ENCODE peak calls at places on chromosomes 12 and 14, in four cellular contexts. Y, Z, W and O are unnamed samples. For H3K36me3, the result is how much of the 10 kb centered on the place peaks cover.

GRCh38 chr12:5689773-5690172 is 255.3 kb downstream of the ANO2 start:
- DNase-seq in Z (no peak), Y (no peak), W (no peak), O (no peak)

GRCh38 chr12:68976304-68976915 is 43.4 kb upstream of the CPM start:
- DNase-seq in Y (no peak), W (peak), Z (no peak), O (no peak)

GRCh38 chr14:56808314-56809201 is 1.7 kb downstream of the OTX2 start:
- DNase-seq in Y (peak), W (no peak), Z (no peak), O (no peak)

GRCh38 chr14:85131523-85131922 is 398.4 kb upstream of the FLRT2 start:
- DNase-seq in Y (no peak), W (peak), Z (no peak), O (no peak)

GRCh38 chr12:127396720-127397119 is 870.2 kb upstream of the TMEM132C start:
- DNase-seq in Y (no peak), Z (no peak), W (no peak), O (no peak)

GRCh38 chr14:22002860-22003284 is 329.3 kb upstream of the OR4E1 start:
- DNase-seq in Z (no peak), Y (peak), W (no peak), O (no peak)

GRCh38 chr14:25056688-25057078 is 6.7 kb upstream of the STXBP6 start:
- DNase-seq in Z (no peak), Y (no peak), W (no peak), O (no peak)

GRCh38 chr14:90111895-90112534 is 50.2 kb downstream of the KCNK13 start:
- DNase-seq in Y (no peak), W (no peak), Z (no peak), O (no peak)

DNA sequence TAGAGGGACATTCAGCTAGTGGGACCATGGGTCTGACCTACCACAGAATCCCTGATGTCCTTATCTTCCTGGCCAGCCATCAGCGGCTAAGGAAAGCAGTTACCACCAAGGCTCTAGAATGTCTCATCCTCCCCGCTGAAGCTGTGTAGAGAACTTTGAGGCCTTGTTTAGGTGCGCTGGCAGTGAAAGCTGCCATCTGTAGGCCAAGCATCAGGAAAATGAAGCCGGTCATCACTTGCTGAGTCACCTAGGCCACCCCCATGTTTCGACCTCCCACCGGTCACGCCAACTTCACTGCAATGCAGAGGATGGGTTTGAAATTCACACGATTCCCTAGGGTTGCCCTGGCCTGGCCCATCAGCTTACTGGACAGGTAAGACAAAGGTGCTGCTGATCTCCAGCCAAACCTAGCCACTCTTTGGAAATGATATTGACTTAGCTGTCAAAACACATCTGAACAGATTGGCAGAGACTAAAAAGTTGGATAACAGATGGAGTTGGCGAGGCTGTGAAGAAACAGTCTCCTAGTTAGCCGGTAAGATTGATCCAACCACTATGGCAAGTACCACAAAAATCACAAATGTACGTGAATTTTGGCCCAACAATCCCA is 52.0 kb downstream of the NOS1 start:
- DNase-seq in Z (no peak), W (no peak), Y (no peak), O (no peak)
- H3K36me3 ChIP-seq in Z (under half), W (under half), Y (under half), O (under half)

GRCh38 chr14:51319181-51319597 is 79.1 kb downstream of the TMX1 start:
- DNase-seq in Z (no peak), W (no peak), Y (peak), O (no peak)
- H3K27ac ChIP-seq in Z (peak), W (no peak), Y (peak), O (peak)

DNA sequence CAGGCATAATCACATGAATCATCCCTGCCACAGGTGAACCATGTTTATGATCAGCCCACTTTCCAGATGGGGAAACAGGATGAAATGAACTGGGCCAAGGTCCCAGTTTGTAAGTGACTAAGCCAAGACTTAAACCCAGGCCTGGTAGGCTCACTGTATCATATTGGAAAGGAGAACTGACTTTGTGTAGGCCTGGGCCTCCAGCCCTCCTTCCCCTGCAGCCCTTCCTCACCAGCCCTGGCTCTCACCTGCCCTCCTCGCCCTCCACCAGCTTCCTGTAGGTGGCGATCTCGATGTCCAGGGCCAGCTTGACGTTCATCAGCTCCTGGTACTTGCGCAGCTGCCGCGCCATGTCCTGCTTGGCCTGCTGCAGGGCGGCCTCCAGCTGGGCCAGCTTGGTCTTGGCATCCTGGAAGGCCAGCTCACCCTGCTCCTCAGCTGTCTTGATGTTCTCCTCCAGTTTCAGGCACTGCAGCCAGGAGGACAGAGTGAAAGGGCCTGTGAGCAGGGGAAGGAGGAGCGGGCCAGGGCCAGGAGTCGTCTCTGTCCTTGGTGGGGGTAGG is 19.8 kb downstream of the KRT80 start:
- DNase-seq in W (no peak), Z (no peak), Y (no peak), O (no peak)
- TF ChIP-seq CTCF in W (peak), Z (peak), Y (peak), O (no peak)

GRCh38 chr14:52011557-52011956 is 22.2 kb downstream of the RTRAF start:
- DNase-seq in Z (no peak), W (no peak), Y (no peak), O (no peak)
- H3K36me3 ChIP-seq in Z (half or more), W (under half), Y (half or more), O (under half)

DNA sequence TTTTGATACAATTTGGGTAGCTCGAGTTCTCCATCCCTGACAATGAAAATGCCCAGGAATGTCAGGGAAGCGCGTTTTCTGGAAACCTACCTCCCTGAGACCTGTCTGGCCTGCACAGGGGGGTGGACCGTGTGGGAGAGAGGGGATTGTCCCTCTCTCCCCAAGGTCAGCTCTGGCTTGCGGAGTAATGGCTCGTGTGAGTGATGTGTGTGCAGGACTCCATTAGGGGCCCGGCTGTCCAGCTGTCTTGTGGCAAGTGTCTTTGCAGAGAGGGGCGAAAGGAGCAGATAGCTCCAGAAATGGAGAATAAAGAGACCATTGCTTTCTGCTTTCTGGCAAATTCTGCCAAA is 215.3 kb downstream of the CHST11 start:
- DNase-seq in Z (no peak), Y (no peak), W (no peak), O (no peak)
- H3K27ac ChIP-seq in Z (peak), Y (peak), W (peak), O (peak)

DNA sequence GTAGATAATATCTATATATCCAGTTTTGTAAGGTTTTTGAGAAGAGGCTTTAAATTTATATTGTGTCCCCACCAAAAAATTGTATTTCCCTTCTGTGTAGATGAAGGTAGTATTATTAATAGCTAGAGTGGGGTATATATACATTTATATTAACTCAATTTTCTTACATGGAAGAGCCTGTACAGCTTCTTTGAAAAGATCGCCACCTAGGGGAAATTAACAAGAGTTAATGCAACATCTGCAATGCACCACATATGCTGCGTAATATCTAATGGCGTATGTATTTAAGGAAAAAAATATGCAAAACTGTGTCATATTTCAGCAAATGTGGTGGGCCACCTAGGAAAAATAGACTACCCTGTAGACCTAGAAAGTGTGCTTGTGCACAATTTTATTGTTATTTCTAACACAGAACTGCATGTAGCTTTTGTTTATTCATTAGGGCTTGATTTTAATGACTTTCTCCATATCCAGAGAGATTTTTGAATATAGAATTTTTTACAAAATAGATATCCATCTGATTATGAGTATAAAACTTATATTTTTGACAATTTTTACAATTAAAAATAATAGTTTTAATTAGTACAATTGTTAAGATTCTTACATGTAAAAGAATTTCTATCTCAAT is 14.0 kb downstream of the CCER1 start:
- DNase-seq in Y (peak), Z (no peak), W (no peak), O (no peak)
- TF ChIP-seq CTCF in Y (peak), Z (peak), W (peak), O (peak)

DNA sequence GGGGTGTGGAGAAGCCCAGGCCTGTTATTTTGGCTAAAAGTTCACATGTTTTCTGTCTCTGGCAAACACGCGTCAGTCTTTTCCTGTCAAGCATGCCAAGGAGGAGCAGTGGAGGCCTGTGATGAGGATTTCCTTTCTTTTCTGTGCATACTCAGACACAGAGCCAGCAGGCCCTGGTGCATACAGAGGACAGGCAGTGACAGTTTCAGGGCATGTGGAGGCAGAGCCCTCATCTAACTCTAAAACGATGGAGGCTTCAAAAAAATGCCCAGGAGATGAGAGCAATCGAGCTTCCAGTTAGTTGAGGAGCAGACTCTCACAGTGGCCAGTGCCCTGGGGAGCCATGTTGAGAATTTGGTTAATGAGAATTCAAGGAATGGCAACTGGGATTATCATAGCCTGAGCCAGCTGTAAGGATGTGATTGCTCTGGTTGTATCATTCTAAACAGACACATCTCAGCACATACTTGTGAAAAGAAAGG is 66.5 kb downstream of the TRAFD1 start:
- DNase-seq in Z (no peak), Y (no peak), W (no peak), O (no peak)
- H3K36me3 ChIP-seq in Z (half or more), Y (half or more), W (under half), O (half or more)